ENCODE peak calls at places on chromosomes 1 and 21, in six cellular contexts. Z, R, J, C, H and M are unnamed samples.

GRCh38 chr1:37741130-37741529 is 23.8 kb downstream of the EPHA10 start:
- DNase-seq in H (no peak), R (no peak), J (no peak), Z (no peak), C (no peak), M (no peak)

GRCh38 chr1:112544753-112545152 is 36.0 kb downstream of the WNT2B start:
- DNase-seq in J (no peak), H (peak), R (no peak), Z (no peak), C (no peak), M (no peak)

GRCh38 chr1:182860658-182861057 is 21.5 kb downstream of the DHX9 start:
- DNase-seq in C (no peak), H (no peak), J (no peak), R (no peak), Z (no peak), M (no peak)

GRCh38 chr1:78263946-78264345 is 218.2 kb downstream of the GIPC2 start:
- DNase-seq in J (no peak), C (no peak), Z (no peak), H (no peak), R (no peak), M (no peak)

GRCh38 chr1:245859510-245860114 is 647.5 kb downstream of the SMYD3 start:
- DNase-seq in J (no peak), R (no peak), C (no peak), Z (no peak), H (no peak), M (no peak)

GRCh38 chr1:25431495-25432363 is 1.0 kb downstream of the MACO1 start:
- DNase-seq in H (no peak), J (peak), Z (no peak), R (no peak), C (no peak), M (peak)

GRCh38 chr1:2419416-2419815 is 7.1 kb upstream of the PEX10 start:
- DNase-seq in R (no peak), J (no peak), H (no peak), Z (no peak), C (no peak), M (no peak)

GRCh38 chr1:36732038-36732402 is 249.3 kb upstream of the CSF3R start:
- DNase-seq in C (no peak), R (no peak), J (no peak), H (no peak), Z (no peak), M (no peak)

GRCh38 chr21:42526379-42526727 is 12.7 kb downstream of the SLC37A1 start:
- DNase-seq in C (no peak), H (peak), J (no peak), R (no peak), Z (no peak), M (no peak)

GRCh38 chr1:33096358-33097005 is 15.5 kb downstream of the AZIN2 start:
- DNase-seq in J (no peak), C (no peak), Z (no peak), H (no peak), R (no peak), M (no peak)

GRCh38 chr21:14448784-14449183 is 65.8 kb upstream of the HSPA13 start:
- DNase-seq in H (no peak), C (no peak), Z (no peak), R (no peak), J (no peak), M (no peak)

GRCh38 chr1:24793762-24794161 is 48.5 kb downstream of the CLIC4 start:
- DNase-seq in Z (no peak), H (no peak), C (no peak), J (no peak), R (no peak), M (no peak)

GRCh38 chr1:60573726-60574409 is 500.3 kb upstream of the C1orf87 start:
- DNase-seq in R (no peak), H (peak), J (no peak), C (no peak), Z (no peak), M (no peak)

GRCh38 chr1:25504706-25505560 is 38.5 kb upstream of the LDLRAP1 start:
- DNase-seq in C (no peak), J (peak), H (no peak), R (no peak), Z (no peak), M (no peak)

DNA sequence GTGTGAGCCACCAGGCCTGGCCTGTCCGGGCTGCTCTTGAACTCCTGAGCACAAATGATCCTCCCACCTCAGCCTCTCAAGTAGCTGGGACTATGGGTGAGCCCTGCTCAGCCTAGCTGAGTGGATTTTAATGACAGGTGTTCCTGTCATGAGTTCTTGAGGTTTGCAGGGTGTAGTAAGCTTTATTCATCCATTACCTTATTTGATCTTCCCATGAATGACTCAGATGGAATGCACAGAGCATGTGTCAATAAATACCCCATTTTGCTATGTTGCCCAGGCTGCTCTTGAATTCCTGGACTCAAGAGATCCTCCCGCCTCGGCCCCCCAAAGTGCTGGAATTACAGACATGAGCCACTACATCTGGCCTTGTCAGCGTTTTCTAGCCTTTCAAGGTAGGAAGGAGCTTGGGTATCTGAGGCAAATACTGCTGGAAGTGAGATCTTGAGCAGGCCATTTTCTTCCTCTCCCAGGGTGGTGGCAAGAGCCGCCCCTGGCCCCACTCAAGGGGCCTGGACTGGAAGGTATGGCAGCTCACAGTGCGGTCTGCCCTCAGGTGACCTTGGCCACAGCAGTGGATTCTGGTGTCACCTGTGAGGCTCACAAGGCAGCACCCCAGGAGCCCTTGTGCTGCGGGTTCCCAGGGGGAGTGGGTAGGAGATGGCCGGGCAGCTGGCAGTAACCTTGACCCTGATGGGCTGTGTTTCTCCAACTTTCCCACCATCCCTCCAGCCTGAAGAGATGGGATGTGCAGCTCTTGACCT is 20.0 kb downstream of the PIK3CD start:
- DNase-seq in C (no peak), Z (no peak), J (no peak), R (no peak), H (peak), M (no peak)
- TF ChIP-seq TAF1 in C (no peak), Z (no peak), J (no peak), R (no peak), H (no peak), M (no peak)

GRCh38 chr1:94803106-94803505 is 17.1 kb upstream of the SLC44A3 start:
- DNase-seq in H (no peak), C (no peak), Z (no peak), J (no peak), R (no peak), M (no peak)

GRCh38 chr1:94804442-94804837 is 15.7 kb upstream of the SLC44A3 start:
- DNase-seq in R (no peak), H (no peak), J (no peak), Z (no peak), C (no peak), M (no peak)

GRCh38 chr1:94799201-94799600 is 21.0 kb upstream of the SLC44A3 start:
- DNase-seq in Z (no peak), C (no peak), H (peak), J (no peak), R (no peak), M (no peak)

GRCh38 chr1:94803517-94804441 is 16.4 kb upstream of the SLC44A3 start:
- DNase-seq in C (no peak), R (no peak), J (no peak), Z (no peak), H (peak), M (no peak)

GRCh38 chr1:94801919-94802546 is 18.1 kb upstream of the SLC44A3 start:
- DNase-seq in Z (peak), C (peak), H (peak), R (no peak), J (no peak), M (no peak)
- TF ChIP-seq POLR2A in Z (no peak), C (no peak), H (no peak), R (no peak), J (no peak), M (no peak)

GRCh38 chr1:1068374-1069060 is 5.6 kb downstream of the RNF223 start:
- DNase-seq in J (peak), Z (no peak), R (no peak), C (peak), H (no peak), M (peak)
- TF ChIP-seq TAF1 in J (no peak), Z (no peak), R (no peak), C (no peak), H (no peak), M (no peak)

DNA sequence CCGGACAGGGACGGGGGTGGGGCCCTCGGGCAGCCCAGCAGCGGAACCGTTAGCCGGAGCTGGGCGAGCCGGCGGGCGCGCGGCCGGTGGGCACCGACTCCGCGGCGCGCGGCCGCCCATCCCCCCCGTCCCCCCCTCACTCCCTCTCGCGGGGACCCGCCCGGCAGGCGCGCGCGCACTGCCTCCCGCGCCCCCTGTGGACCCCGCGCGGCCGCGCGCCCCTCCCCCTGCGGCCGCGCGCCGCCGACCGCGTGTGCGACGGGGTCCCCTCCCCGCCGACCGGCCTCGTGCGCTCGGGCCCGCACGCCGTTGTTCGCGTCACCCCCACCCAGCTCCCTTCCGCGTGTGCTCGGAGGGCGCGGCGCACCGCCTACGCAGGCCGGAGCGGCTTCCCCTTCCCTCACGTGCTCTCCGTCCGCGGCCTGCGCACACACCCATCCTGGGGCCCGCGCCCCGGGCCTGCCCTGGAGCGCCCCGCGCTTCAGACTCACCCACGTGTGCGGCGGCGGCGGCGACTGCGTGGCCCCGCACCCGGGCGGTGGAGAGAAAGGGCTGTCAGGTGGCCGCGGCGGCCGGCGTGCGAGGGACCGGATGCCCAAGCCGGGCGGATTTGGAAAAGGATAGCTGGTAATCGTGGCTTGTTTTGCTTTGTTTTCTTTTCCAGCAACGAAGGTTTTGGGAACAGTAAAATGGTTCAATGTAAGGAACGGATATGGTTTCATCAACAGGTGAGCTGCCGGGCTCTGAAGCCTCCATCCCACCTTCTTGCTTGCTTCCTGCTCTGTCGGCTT is 716 bp downstream of the YBX1 start:
- DNase-seq in R (no peak), Z (peak), C (peak), H (peak), J (peak), M (peak)
- TF ChIP-seq POLR2A in R (peak), Z (peak), C (peak), H (peak), J (peak), M (peak)

DNA sequence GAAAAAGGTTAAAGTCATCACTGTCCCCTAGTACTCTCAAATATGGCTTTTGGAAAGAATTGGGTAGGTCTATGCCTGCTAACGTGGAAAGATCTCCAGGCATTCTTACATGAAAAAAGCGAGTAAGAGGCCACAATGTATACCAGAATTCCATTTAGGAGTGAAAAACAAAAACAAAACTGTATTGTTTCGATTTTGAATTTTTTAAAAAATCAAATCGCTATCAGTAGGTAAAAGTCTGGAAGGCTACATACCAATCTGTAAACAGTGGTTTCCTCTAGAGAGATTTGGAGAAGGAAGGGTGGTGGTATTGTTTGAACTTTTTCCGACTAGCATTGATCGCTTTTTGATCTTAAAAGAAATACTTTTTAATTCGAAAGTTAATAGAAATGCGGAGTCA is 55.9 kb downstream of the RRAGC start:
- DNase-seq in C (no peak), H (no peak), J (peak), Z (no peak), R (no peak), M (no peak)
- TF ChIP-seq TAF1 in C (no peak), H (no peak), J (no peak), Z (no peak), R (no peak), M (no peak)

DNA sequence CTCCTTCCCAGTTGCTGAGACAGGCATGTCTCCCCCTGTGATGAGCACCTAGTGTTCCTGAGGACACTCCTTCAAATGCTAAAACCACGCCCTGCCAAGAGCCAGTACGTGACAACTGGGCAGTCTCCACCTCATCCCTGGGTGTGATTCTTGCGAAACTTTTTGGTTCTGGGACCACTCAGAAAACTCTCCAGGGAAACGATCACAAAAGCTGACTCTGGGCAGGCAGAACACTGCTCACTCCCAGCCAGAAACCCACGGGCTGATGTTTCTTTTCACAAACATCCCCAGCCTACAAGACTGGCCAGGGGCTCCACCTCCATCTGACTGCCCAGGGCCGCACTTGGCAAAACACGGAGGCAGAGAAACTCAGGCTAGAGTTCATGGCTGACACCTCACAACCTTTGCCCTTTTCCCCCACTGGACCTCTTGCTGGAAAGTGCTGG is 24.4 kb downstream of the DHRS3 start:
- DNase-seq in R (no peak), C (no peak), H (no peak), Z (no peak), J (no peak), M (no peak)
- TF ChIP-seq POLR2A in R (no peak), C (no peak), H (no peak), Z (no peak), J (no peak), M (no peak)

DNA sequence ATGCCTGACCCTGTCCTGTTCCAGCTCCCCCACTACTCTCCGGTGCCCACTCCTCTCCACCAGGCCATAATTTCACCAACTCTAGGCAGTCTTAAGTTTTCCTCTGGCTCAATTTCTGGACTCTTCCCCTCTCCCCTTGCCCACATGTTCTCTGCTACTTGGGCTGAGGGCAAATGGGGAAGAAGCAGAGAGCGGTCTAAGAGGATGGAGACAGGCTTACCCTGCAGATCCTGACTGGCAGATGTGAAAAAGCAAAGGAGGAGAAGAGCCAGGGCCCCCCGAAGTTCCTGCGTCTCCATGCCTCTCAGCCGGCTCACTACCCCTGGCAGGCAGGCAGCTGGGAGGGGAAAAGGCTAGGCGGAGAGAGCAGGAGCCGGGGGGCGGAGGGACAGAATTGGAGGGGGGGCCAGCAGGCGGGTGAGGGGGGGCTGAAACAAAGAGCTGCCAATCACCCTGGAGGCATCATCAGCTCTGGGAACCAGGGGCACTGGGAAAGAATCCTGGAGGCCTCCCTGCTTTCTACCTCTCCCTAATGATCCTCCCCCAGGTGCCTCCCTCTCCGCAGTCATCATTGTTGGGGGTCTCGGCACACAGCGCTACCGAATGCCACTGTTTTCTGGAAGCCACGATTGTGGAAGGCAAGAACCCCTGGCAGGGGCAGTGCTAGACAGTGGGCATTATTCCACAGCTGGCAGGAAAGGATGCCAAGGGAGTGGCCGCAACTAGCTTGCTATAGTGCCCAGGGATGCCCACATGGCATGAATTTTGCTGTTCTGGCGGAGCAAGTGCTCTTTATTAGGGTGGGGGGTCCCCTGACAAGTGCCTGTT is at the start of gene THBS3:
- DNase-seq in H (no peak), R (no peak), J (peak), C (no peak), Z (no peak), M (no peak)
- TF ChIP-seq TAF1 in H (no peak), R (no peak), J (no peak), C (no peak), Z (no peak), M (no peak)

GRCh38 chr1:205061227-205061626 is 18.2 kb downstream of the CNTN2 start:
- DNase-seq in Z (no peak), R (no peak), C (no peak), J (no peak), H (no peak), M (no peak)
- TF ChIP-seq POLR2A in Z (no peak), R (no peak), C (no peak), J (no peak), H (no peak), M (no peak)